ENCODE peak calls at places on chromosomes 7 and 10, in ten cellular contexts. O, Q, Y, V, A, I, H, T, W and D are unnamed samples.

GRCh38 chr7:39709768-39710291 is 86.5 kb downstream of the RALA start:
- DNase-seq in O (peak), Q (no peak), Y (no peak), V (peak), A (no peak), I (no peak), H (no peak), T (peak), W (peak), D (no peak)

GRCh38 chr10:132836248-132836831 is 50.4 kb upstream of the NKX6-2 start:
- DNase-seq in O (no peak), Q (no peak), Y (no peak), V (no peak), A (peak), I (no peak), H (no peak), T (no peak), W (no peak), D (no peak)

GRCh38 chr7:45709168-45710034 is 135.2 kb downstream of the ADCY1 start:
- DNase-seq in O (no peak), Q (no peak), Y (no peak), V (peak), A (peak), I (no peak), H (no peak), T (no peak), W (peak), D (no peak)

GRCh38 chr10:25933653-25934608 is at the start of gene MYO3A:
- DNase-seq in O (no peak), Q (no peak), Y (no peak), V (peak), A (no peak), I (no peak), H (no peak), T (no peak), W (no peak), D (peak)

GRCh38 chr10:33214174-33214573 is 120.3 kb downstream of the NRP1 start:
- DNase-seq in O (no peak), Q (no peak), Y (no peak), V (no peak), A (no peak), I (no peak), H (no peak), T (no peak), W (no peak), D (no peak)

GRCh38 chr10:85604884-85605283 is 761.7 kb downstream of the GRID1 start:
- DNase-seq in O (no peak), Q (no peak), Y (no peak), V (no peak), A (no peak), I (no peak), H (no peak), T (no peak), W (no peak), D (no peak)

GRCh38 chr7:12570529-12571461 is at the start of gene SCIN:
- DNase-seq in O (no peak), Q (no peak), Y (no peak), V (peak), A (peak), I (peak), H (no peak), T (peak), W (no peak), D (peak)

GRCh38 chr7:121202125-121202524 is 126.7 kb upstream of the WNT16 start:
- DNase-seq in O (no peak), Q (no peak), Y (no peak), V (no peak), A (no peak), I (no peak), H (no peak), T (no peak), W (no peak), D (no peak)

GRCh38 chr7:64557601-64558322 is 5.1 kb downstream of the ZNF680 start:
- DNase-seq in O (no peak), Q (no peak), Y (no peak), V (no peak), A (no peak), I (no peak), H (no peak), T (no peak), W (no peak), D (no peak)

GRCh38 chr7:30226593-30227268 is 57.7 kb upstream of the ZNRF2 start:
- DNase-seq in O (no peak), Q (peak), Y (no peak), V (no peak), A (peak), I (peak), H (no peak), T (no peak), W (no peak), D (peak)

GRCh38 chr10:62817763-62818425 is 1.7 kb upstream of the EGR2 start:
- DNase-seq in O (peak), Q (peak), Y (peak), V (peak), A (peak), I (peak), H (no peak), T (peak), W (peak), D (peak)

GRCh38 chr10:62817120-62817762 is 1.1 kb upstream of the EGR2 start:
- DNase-seq in O (no peak), Q (no peak), Y (no peak), V (peak), A (peak), I (peak), H (no peak), T (peak), W (no peak), D (peak)

GRCh38 chr10:62819521-62819920 is 3.4 kb upstream of the EGR2 start:
- DNase-seq in O (peak), Q (no peak), Y (no peak), V (peak), A (no peak), I (no peak), H (no peak), T (peak), W (no peak), D (no peak)

GRCh38 chr10:62816179-62817119 is at the start of gene EGR2:
- DNase-seq in O (peak), Q (peak), Y (peak), V (peak), A (peak), I (peak), H (peak), T (peak), W (peak), D (peak)

DNA sequence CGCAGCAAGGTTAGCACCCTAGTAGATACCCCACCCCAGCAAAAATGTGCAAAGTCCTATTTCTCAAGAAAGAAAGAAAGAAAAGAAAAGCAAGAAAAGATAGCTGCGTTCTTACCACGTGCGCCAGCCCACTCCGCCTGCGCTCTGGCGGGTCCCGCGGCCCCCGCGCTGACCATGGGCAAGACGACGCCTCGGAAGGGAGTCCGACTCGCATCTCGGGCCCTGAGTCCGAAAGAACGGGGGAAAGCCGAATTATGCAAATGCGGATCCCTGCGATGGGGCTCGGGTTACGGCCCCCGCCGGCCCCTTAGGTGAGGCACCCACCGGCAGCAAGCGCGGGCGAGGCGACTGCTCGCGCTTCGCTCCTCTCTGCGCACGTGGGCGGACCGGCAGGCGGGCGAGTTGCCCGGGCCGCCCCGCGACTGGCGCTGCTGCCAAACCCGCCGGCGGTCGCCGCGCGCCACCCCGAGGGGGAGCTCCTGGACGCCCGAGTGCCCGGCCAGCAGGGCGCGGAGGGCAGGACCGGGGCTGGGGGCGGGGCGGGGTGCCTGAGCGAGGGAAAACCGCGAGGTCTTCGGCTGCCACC is 2.4 kb upstream of the EGR2 start:
- DNase-seq in O (peak), Q (no peak), Y (no peak), V (no peak), A (peak), I (peak), H (no peak), T (no peak), W (no peak), D (peak)
- TF ChIP-seq CTCF in O (no peak), Q (no peak), Y (no peak), V (no peak), A (no peak), I (no peak), H (no peak), T (no peak), W (no peak), D (no peak)

GRCh38 chr7:13989138-13989943 is at the start of gene ETV1:
- DNase-seq in O (peak), Q (peak), Y (no peak), V (peak), A (peak), I (peak), H (no peak), T (peak), W (peak), D (peak)
- TF ChIP-seq CTCF in O (peak), Q (peak), Y (peak), V (peak), A (no peak), I (no peak), H (peak), T (peak), W (peak), D (peak)

GRCh38 chr10:16518822-16519221 is 2.9 kb downstream of the C1QL3 start:
- DNase-seq in O (peak), Q (no peak), Y (no peak), V (no peak), A (no peak), I (no peak), H (no peak), T (no peak), W (no peak), D (no peak)

GRCh38 chr10:16519250-16519907 is 2.3 kb downstream of the C1QL3 start:
- DNase-seq in O (no peak), Q (no peak), Y (no peak), V (no peak), A (no peak), I (no peak), H (no peak), T (no peak), W (no peak), D (no peak)

GRCh38 chr10:16521311-16522016 is at the start of gene C1QL3:
- DNase-seq in O (peak), Q (no peak), Y (no peak), V (peak), A (no peak), I (no peak), H (no peak), T (peak), W (no peak), D (peak)

GRCh38 chr10:16519908-16520861 is 1.5 kb downstream of the C1QL3 start:
- DNase-seq in O (no peak), Q (no peak), Y (no peak), V (no peak), A (no peak), I (no peak), H (no peak), T (no peak), W (no peak), D (no peak)

DNA sequence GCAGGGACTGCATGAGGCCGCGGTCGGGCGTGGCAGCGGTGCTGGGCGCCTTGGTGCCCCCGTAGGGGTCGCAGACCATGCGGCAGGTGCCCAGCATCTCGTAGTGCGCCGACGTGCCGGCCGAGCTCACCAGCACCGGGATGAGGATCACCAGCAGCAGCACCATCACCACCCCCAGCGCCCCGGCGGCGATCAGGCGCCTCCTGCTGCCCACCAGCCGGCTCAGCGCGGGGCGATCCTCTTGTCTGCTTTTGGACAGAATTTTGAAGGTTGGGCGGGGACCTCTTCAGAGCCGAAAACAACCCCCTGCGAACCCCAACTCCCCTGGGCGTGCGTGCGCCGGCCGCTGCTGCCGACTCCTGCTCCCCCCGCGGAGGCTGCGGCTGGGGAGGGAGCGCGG is 779 bp downstream of the C1QL3 start:
- DNase-seq in O (peak), Q (no peak), Y (no peak), V (peak), A (no peak), I (no peak), H (no peak), T (no peak), W (no peak), D (peak)
- TF ChIP-seq CTCF in O (peak), Q (peak), Y (peak), V (peak), A (no peak), I (no peak), H (peak), T (no peak), W (peak), D (peak)

GRCh38 chr7:47843291-47843690 is 105.0 kb downstream of the PKD1L1 start:
- DNase-seq in O (no peak), Q (no peak), Y (no peak), V (no peak), A (no peak), I (no peak), H (no peak), T (no peak), W (no peak), D (no peak)

GRCh38 chr7:47836513-47837202 is 111.6 kb downstream of the PKD1L1 start:
- DNase-seq in O (no peak), Q (no peak), Y (no peak), V (no peak), A (no peak), I (no peak), H (no peak), T (no peak), W (no peak), D (no peak)

GRCh38 chr7:47836080-47836479 is 112.2 kb downstream of the PKD1L1 start:
- DNase-seq in O (no peak), Q (no peak), Y (no peak), V (no peak), A (no peak), I (no peak), H (no peak), T (no peak), W (no peak), D (no peak)

GRCh38 chr7:47844311-47844710 is 104.0 kb downstream of the PKD1L1 start:
- DNase-seq in O (no peak), Q (no peak), Y (no peak), V (no peak), A (no peak), I (no peak), H (no peak), T (no peak), W (no peak), D (no peak)

DNA sequence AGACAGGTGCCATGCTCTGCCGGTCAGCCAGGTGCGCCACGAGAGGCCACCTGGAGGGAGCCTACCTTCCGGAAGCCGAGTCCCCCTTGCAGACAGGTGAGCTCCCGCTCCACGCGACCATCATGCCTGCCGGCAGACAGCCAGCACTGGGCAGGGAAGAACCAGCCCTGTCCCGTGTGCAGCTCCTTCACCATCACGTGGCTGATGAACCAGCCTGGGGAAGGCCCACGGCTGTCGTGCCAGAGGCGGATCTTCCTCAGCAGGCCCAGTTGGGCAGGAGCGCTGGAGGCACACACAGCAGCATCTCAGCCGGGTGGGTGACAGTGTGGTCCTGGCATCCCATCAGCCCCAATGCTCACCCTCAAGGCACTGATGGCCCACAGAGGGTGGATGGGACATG is 108.9 kb downstream of the PKD1L1 start:
- DNase-seq in O (no peak), Q (no peak), Y (no peak), V (no peak), A (no peak), I (no peak), H (no peak), T (no peak), W (no peak), D (no peak)
- TF ChIP-seq CTCF in O (no peak), Q (no peak), Y (no peak), V (no peak), A (no peak), I (no peak), H (no peak), T (no peak), W (no peak), D (no peak)

GRCh38 chr7:104252409-104253134 is 44.8 kb upstream of the ORC5 start:
- DNase-seq in O (peak), Q (peak), Y (no peak), V (no peak), A (no peak), I (no peak), H (no peak), T (no peak), W (no peak), D (no peak)
- TF ChIP-seq CTCF in O (peak), Q (peak), Y (peak), V (peak), A (no peak), I (no peak), H (no peak), T (no peak), W (no peak), D (no peak)

GRCh38 chr7:70775570-70776156 is 356.3 kb upstream of the GALNT17 start:
- DNase-seq in O (peak), Q (no peak), Y (no peak), V (peak), A (no peak), I (no peak), H (no peak), T (peak), W (no peak), D (no peak)
- TF ChIP-seq CTCF in O (no peak), Q (no peak), Y (peak), V (peak), A (no peak), I (peak), H (peak), T (no peak), W (no peak), D (no peak)

GRCh38 chr10:123150986-123151738 is 3.0 kb upstream of the BUB3 start:
- DNase-seq in O (no peak), Q (no peak), Y (no peak), V (no peak), A (peak), I (peak), H (no peak), T (no peak), W (no peak), D (peak)
- TF ChIP-seq CTCF in O (no peak), Q (no peak), Y (no peak), V (no peak), A (no peak), I (no peak), H (no peak), T (no peak), W (no peak), D (no peak)

GRCh38 chr7:98836811-98837631 is 32.8 kb downstream of the TMEM130 start:
- DNase-seq in O (peak), Q (peak), Y (no peak), V (peak), A (no peak), I (no peak), H (no peak), T (no peak), W (no peak), D (peak)
- TF ChIP-seq CTCF in O (peak), Q (peak), Y (peak), V (peak), A (no peak), I (peak), H (peak), T (peak), W (peak), D (peak)

DNA sequence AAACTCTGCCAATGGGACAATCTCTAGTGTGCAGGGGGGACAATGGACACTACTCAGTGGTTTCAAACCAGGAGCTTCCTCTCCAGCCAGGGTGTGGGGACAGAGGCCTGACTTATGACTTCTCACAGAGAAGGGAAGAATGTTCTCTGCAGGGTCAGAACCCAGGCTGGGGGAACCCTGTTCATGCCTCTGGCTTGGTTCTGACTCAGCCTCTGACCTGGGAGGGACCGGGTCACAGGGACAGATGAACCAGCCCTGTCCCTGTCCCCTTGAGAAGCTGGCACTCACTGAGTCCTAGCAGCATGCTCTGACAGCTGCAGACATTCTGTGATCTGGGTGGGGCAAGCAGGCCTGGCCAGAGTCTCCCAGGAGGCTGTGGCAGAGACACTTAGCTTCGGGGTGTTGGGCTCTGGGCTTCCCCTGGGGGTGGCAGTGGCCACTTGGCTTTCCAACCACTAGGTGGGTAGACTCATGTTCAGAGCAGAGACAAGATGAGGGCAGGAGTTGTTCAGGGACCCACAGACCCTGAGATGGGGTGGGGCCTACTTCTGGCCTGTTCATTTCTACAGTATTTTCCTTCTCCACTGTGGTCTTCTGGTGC is 13.6 kb downstream of the TSPAN15 start:
- DNase-seq in O (no peak), Q (no peak), Y (no peak), V (no peak), A (peak), I (peak), H (no peak), T (no peak), W (no peak), D (no peak)
- TF ChIP-seq CTCF in O (no peak), Q (no peak), Y (no peak), V (no peak), A (no peak), I (no peak), H (no peak), T (no peak), W (no peak), D (no peak)